ENCODE peak calls at places on chromosome 7, in ten cellular contexts. One of them, this sample, is unnamed.

GRCh38 chr7:157355784-157356511 is 19.1 kb downstream of the DNAJB6 start:
- DNase-seq in ovary: no peak
- DNase-seq in AG04450: no peak
- DNase-seq in breast epithelium: no peak
- DNase-seq in PC-3: peak
- DNase-seq in cardiac muscle cell: no peak
- DNase-seq in CD8-positive, alpha-beta T cell: no peak
- DNase-seq in fibroblast of mammary gland: peak
- DNase-seq in upper lobe of right lung: no peak
- DNase-seq in fibroblast of lung: peak
- DNase-seq in this sample: no peak

GRCh38 chr7:132433286-132433685 is 143.0 kb downstream of the PLXNA4 start:
- DNase-seq in ovary: no peak
- DNase-seq in AG04450: no peak
- DNase-seq in breast epithelium: no peak
- DNase-seq in PC-3: no peak
- DNase-seq in cardiac muscle cell: no peak
- DNase-seq in CD8-positive, alpha-beta T cell: no peak
- DNase-seq in fibroblast of mammary gland: no peak
- DNase-seq in upper lobe of right lung: no peak
- DNase-seq in fibroblast of lung: no peak
- DNase-seq in this sample: no peak

GRCh38 chr7:27107391-27107900 is 5.0 kb upstream of the HOXA2 start:
- DNase-seq in ovary: no peak
- DNase-seq in AG04450: no peak
- DNase-seq in breast epithelium: no peak
- DNase-seq in PC-3: no peak
- DNase-seq in cardiac muscle cell: no peak
- DNase-seq in CD8-positive, alpha-beta T cell: no peak
- DNase-seq in fibroblast of mammary gland: no peak
- DNase-seq in upper lobe of right lung: no peak
- DNase-seq in fibroblast of lung: peak
- DNase-seq in this sample: no peak

GRCh38 chr7:134462337-134462925 is 3.5 kb upstream of the AKR1B1 start:
- DNase-seq in ovary: no peak
- DNase-seq in AG04450: no peak
- DNase-seq in breast epithelium: no peak
- DNase-seq in PC-3: peak
- DNase-seq in cardiac muscle cell: peak
- DNase-seq in CD8-positive, alpha-beta T cell: no peak
- DNase-seq in fibroblast of mammary gland: peak
- DNase-seq in upper lobe of right lung: no peak
- DNase-seq in fibroblast of lung: peak
- DNase-seq in this sample: no peak

GRCh38 chr7:155206286-155207020 is 91.2 kb upstream of the INSIG1 start:
- DNase-seq in ovary: no peak
- DNase-seq in AG04450: peak
- DNase-seq in breast epithelium: peak
- DNase-seq in PC-3: peak
- DNase-seq in cardiac muscle cell: peak
- DNase-seq in CD8-positive, alpha-beta T cell: peak
- DNase-seq in fibroblast of mammary gland: peak
- DNase-seq in upper lobe of right lung: peak
- DNase-seq in fibroblast of lung: peak
- DNase-seq in this sample: peak

GRCh38 chr7:141483044-141483443 is 68.2 kb upstream of the AGK start:
- DNase-seq in ovary: no peak
- DNase-seq in AG04450: no peak
- DNase-seq in breast epithelium: no peak
- DNase-seq in PC-3: peak
- DNase-seq in cardiac muscle cell: no peak
- DNase-seq in CD8-positive, alpha-beta T cell: no peak
- DNase-seq in fibroblast of mammary gland: peak
- DNase-seq in upper lobe of right lung: no peak
- DNase-seq in fibroblast of lung: no peak
- DNase-seq in this sample: no peak

GRCh38 chr7:151682831-151683614 is 163.3 kb upstream of the RHEB start:
- DNase-seq in ovary: no peak
- DNase-seq in AG04450: no peak
- DNase-seq in breast epithelium: no peak
- DNase-seq in PC-3: no peak
- DNase-seq in cardiac muscle cell: no peak
- DNase-seq in CD8-positive, alpha-beta T cell: no peak
- DNase-seq in fibroblast of mammary gland: no peak
- DNase-seq in upper lobe of right lung: no peak
- DNase-seq in fibroblast of lung: no peak
- DNase-seq in this sample: no peak

GRCh38 chr7:23349484-23350157 is 50.5 kb downstream of the MALSU1 start:
- DNase-seq in ovary: no peak
- DNase-seq in AG04450: no peak
- DNase-seq in breast epithelium: no peak
- DNase-seq in PC-3: peak
- DNase-seq in cardiac muscle cell: peak
- DNase-seq in CD8-positive, alpha-beta T cell: no peak
- DNase-seq in fibroblast of mammary gland: peak
- DNase-seq in upper lobe of right lung: no peak
- DNase-seq in fibroblast of lung: peak
- DNase-seq in this sample: no peak

GRCh38 chr7:31003721-31004120 is 40.0 kb downstream of the GHRHR start:
- DNase-seq in ovary: no peak
- DNase-seq in AG04450: no peak
- DNase-seq in breast epithelium: no peak
- DNase-seq in PC-3: peak
- DNase-seq in cardiac muscle cell: no peak
- DNase-seq in CD8-positive, alpha-beta T cell: no peak
- DNase-seq in fibroblast of mammary gland: peak
- DNase-seq in upper lobe of right lung: no peak
- DNase-seq in fibroblast of lung: no peak
- DNase-seq in this sample: no peak

GRCh38 chr7:44796034-44796503 is 412 bp upstream of the PPIA start:
- DNase-seq in ovary: no peak
- DNase-seq in AG04450: no peak
- DNase-seq in breast epithelium: peak
- DNase-seq in PC-3: peak
- DNase-seq in cardiac muscle cell: peak
- DNase-seq in CD8-positive, alpha-beta T cell: no peak
- DNase-seq in fibroblast of mammary gland: peak
- DNase-seq in upper lobe of right lung: no peak
- DNase-seq in fibroblast of lung: peak
- DNase-seq in this sample: no peak

GRCh38 chr7:36868727-36869411 is 144.6 kb upstream of the AOAH start:
- DNase-seq in ovary: no peak
- DNase-seq in AG04450: no peak
- DNase-seq in breast epithelium: no peak
- DNase-seq in PC-3: no peak
- DNase-seq in cardiac muscle cell: no peak
- DNase-seq in CD8-positive, alpha-beta T cell: no peak
- DNase-seq in fibroblast of mammary gland: no peak
- DNase-seq in upper lobe of right lung: no peak
- DNase-seq in fibroblast of lung: no peak
- DNase-seq in this sample: no peak

GRCh38 chr7:36862685-36863375 is 138.5 kb upstream of the AOAH start:
- DNase-seq in ovary: no peak
- DNase-seq in AG04450: no peak
- DNase-seq in breast epithelium: no peak
- DNase-seq in PC-3: no peak
- DNase-seq in cardiac muscle cell: peak
- DNase-seq in CD8-positive, alpha-beta T cell: no peak
- DNase-seq in fibroblast of mammary gland: no peak
- DNase-seq in upper lobe of right lung: no peak
- DNase-seq in fibroblast of lung: no peak
- DNase-seq in this sample: no peak

GRCh38 chr7:36860679-36861078 is 136.4 kb upstream of the AOAH start:
- DNase-seq in ovary: no peak
- DNase-seq in AG04450: no peak
- DNase-seq in breast epithelium: no peak
- DNase-seq in PC-3: no peak
- DNase-seq in cardiac muscle cell: no peak
- DNase-seq in CD8-positive, alpha-beta T cell: no peak
- DNase-seq in fibroblast of mammary gland: no peak
- DNase-seq in upper lobe of right lung: no peak
- DNase-seq in fibroblast of lung: no peak
- DNase-seq in this sample: no peak

GRCh38 chr7:36865019-36865418 is 140.7 kb upstream of the AOAH start:
- DNase-seq in ovary: no peak
- DNase-seq in AG04450: no peak
- DNase-seq in breast epithelium: no peak
- DNase-seq in PC-3: no peak
- DNase-seq in cardiac muscle cell: peak
- DNase-seq in CD8-positive, alpha-beta T cell: no peak
- DNase-seq in fibroblast of mammary gland: no peak
- DNase-seq in upper lobe of right lung: no peak
- DNase-seq in fibroblast of lung: no peak
- DNase-seq in this sample: no peak

DNA sequence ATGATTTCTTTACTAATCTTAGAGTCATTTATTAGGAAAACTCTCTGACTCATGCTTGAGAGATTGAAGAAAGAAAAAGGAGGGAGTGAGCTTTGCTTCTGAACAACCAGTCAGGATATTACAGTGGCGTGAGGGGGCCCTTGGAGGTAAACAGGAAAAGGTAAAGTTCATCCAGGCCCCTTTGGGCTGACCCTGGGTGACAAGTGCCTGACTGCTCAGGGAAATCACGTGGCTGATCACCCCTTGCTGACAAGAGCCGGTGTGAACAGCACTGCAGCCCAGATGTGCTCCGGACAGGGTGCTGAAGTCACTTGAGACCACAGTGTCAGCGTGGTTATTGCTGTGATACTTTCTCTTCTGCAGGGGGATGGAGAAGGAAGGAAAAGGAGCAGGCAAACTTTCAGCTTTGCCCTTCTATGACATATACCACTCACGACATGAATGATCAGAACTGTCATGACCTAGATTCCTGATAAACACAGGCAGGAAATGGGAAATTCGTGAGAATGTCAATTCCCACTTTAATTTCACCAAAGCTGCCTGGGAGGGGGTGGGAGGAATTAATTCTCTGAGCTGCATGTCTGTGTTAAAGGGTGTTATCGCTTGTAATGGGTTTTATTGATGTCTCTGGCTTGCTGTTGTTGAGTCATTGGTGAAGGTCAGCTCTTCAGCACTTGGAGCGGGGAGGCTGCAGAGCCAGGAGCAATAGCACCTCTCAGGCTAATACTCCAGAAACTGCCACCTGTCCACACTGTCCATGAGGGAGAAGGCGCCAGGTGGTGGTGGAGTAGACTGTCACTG is 139.8 kb upstream of the AOAH start:
- DNase-seq in ovary: no peak
- DNase-seq in AG04450: no peak
- DNase-seq in breast epithelium: no peak
- DNase-seq in PC-3: no peak
- DNase-seq in cardiac muscle cell: peak
- DNase-seq in CD8-positive, alpha-beta T cell: peak
- DNase-seq in fibroblast of mammary gland: no peak
- DNase-seq in upper lobe of right lung: no peak
- DNase-seq in fibroblast of lung: no peak
- DNase-seq in this sample: no peak
- H3K4me3 ChIP-seq in ovary: no peak
- H3K4me3 ChIP-seq in AG04450: no peak
- H3K4me3 ChIP-seq in breast epithelium: no peak
- H3K4me3 ChIP-seq in PC-3: no peak
- H3K4me3 ChIP-seq in cardiac muscle cell: no peak
- H3K4me3 ChIP-seq in CD8-positive, alpha-beta T cell: no peak
- H3K4me3 ChIP-seq in fibroblast of mammary gland: no peak
- H3K4me3 ChIP-seq in upper lobe of right lung: no peak
- H3K4me3 ChIP-seq in fibroblast of lung: no peak
- H3K4me3 ChIP-seq in this sample: no peak

DNA sequence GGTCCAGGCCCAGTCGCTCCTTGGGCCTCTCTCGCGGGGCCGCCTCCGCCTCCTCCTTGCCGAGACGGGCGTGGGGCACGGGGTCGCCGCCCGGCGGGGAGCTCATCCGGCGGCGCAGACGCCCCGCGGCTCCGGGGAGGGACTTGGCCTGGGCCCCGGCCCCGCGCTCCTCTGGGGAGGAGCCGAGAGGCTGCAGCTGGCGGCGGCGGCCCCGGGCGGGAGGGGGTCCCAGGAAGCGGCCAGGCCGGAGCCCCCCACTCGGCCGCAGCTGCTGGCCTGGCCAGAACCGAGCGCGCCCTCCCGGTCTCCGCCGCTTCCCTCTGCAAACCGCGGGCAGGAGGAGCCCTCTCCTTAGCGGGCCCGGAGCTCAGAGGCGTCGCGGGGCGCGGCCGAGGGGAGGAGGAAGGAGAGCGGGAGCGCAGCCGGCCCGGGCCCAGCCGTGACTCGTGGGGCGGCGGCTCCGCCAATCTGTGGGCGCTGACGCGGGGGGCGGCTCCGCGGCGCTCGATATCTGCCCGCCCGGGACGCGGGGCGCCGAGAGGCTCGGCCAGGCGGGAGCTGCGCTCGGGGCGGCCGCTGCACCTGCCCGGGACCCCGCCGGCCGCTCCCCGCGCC is at the start of gene FAM20C:
- DNase-seq in ovary: peak
- DNase-seq in AG04450: peak
- DNase-seq in breast epithelium: peak
- DNase-seq in PC-3: peak
- DNase-seq in cardiac muscle cell: peak
- DNase-seq in CD8-positive, alpha-beta T cell: no peak
- DNase-seq in fibroblast of mammary gland: peak
- DNase-seq in upper lobe of right lung: peak
- DNase-seq in fibroblast of lung: peak
- DNase-seq in this sample: peak
- H3K4me3 ChIP-seq in ovary: peak
- H3K4me3 ChIP-seq in AG04450: peak
- H3K4me3 ChIP-seq in breast epithelium: peak
- H3K4me3 ChIP-seq in PC-3: peak
- H3K4me3 ChIP-seq in cardiac muscle cell: peak
- H3K4me3 ChIP-seq in CD8-positive, alpha-beta T cell: peak
- H3K4me3 ChIP-seq in fibroblast of mammary gland: peak
- H3K4me3 ChIP-seq in upper lobe of right lung: peak
- H3K4me3 ChIP-seq in fibroblast of lung: peak
- H3K4me3 ChIP-seq in this sample: peak

DNA sequence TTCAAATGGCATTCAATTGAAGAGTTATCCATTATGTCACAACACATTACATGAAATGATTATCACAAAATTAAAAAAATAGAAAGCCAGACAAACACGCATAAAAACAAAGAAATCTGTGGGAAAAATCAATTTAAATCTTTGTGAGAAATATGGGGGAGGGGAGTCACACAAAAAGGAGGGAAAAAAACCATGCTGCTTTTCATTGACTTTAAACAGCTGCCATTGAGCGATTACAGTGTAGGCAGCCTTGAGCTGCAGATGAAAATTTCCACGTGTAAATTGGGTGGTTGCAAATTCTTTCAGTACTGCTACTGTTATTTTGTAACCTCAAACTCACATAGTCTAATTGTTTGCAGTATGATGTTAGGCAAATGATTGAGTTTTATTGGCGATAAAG is 889.9 kb upstream of the PHF14 start:
- DNase-seq in ovary: no peak
- DNase-seq in AG04450: no peak
- DNase-seq in breast epithelium: no peak
- DNase-seq in PC-3: no peak
- DNase-seq in cardiac muscle cell: no peak
- DNase-seq in CD8-positive, alpha-beta T cell: no peak
- DNase-seq in fibroblast of mammary gland: no peak
- DNase-seq in upper lobe of right lung: no peak
- DNase-seq in fibroblast of lung: no peak
- DNase-seq in this sample: no peak
- H3K4me3 ChIP-seq in ovary: no peak
- H3K4me3 ChIP-seq in AG04450: no peak
- H3K4me3 ChIP-seq in breast epithelium: no peak
- H3K4me3 ChIP-seq in PC-3: no peak
- H3K4me3 ChIP-seq in cardiac muscle cell: no peak
- H3K4me3 ChIP-seq in CD8-positive, alpha-beta T cell: no peak
- H3K4me3 ChIP-seq in fibroblast of mammary gland: no peak
- H3K4me3 ChIP-seq in upper lobe of right lung: no peak
- H3K4me3 ChIP-seq in fibroblast of lung: no peak
- H3K4me3 ChIP-seq in this sample: no peak

GRCh38 chr7:28687631-28688030 is 270.5 kb downstream of the TRIL start:
- DNase-seq in ovary: no peak
- DNase-seq in AG04450: no peak
- DNase-seq in breast epithelium: no peak
- DNase-seq in PC-3: no peak
- DNase-seq in cardiac muscle cell: no peak
- DNase-seq in CD8-positive, alpha-beta T cell: no peak
- DNase-seq in fibroblast of mammary gland: no peak
- DNase-seq in upper lobe of right lung: no peak
- DNase-seq in fibroblast of lung: no peak
- DNase-seq in this sample: no peak
- H3K4me3 ChIP-seq in ovary: no peak
- H3K4me3 ChIP-seq in AG04450: peak
- H3K4me3 ChIP-seq in breast epithelium: peak
- H3K4me3 ChIP-seq in PC-3: peak
- H3K4me3 ChIP-seq in cardiac muscle cell: no peak
- H3K4me3 ChIP-seq in CD8-positive, alpha-beta T cell: no peak
- H3K4me3 ChIP-seq in fibroblast of mammary gland: no peak
- H3K4me3 ChIP-seq in upper lobe of right lung: peak
- H3K4me3 ChIP-seq in fibroblast of lung: peak
- H3K4me3 ChIP-seq in this sample: peak